ENCODE peak calls at places on chromosomes 2 and 18, in six cellular contexts. V is stomach, B is sigmoid colon, J is transverse colon, T is spleen, L is SK-N-SH. Q is an unnamed sample.

GRCh38 chr18:76421291-76422078 is 73.6 kb downstream of the ZNF516 start:
- DNase-seq in B (no peak), J (no peak), V (peak; percentile 42), T (no peak), L (no peak), Q (no peak)

GRCh38 chr2:228624708-228625107 is 443.2 kb upstream of the SPHKAP start:
- DNase-seq in B (no peak), J (no peak), T (no peak), V (no peak), L (no peak), Q (no peak)

GRCh38 chr2:240319855-240320560 is 115.5 kb upstream of the GPC1 start:
- DNase-seq in T (no peak), L (peak; percentile 15), J (no peak), V (no peak), B (no peak), Q (no peak)

GRCh38 chr2:165428996-165429395 is 40.5 kb upstream of the CSRNP3 start:
- DNase-seq in J (no peak), T (no peak), B (no peak), L (no peak), V (no peak), Q (no peak)

GRCh38 chr2:159002465-159003130 is 34.2 kb downstream of the TANC1 start:
- DNase-seq in B (no peak), T (no peak), L (no peak), J (no peak), V (no peak), Q (no peak)

GRCh38 chr2:235850771-235851551 is 317.2 kb downstream of the GBX2 start:
- DNase-seq in V (no peak), J (no peak), T (peak; percentile 65), B (no peak), L (no peak), Q (no peak)

GRCh38 chr2:238459081-238459629 is 32.4 kb downstream of the ASB1 start:
- DNase-seq in V (peak; percentile 67), L (no peak), J (no peak), T (no peak), B (peak; percentile 90), Q (no peak)

GRCh38 chr18:57210101-57210661 is 63.3 kb downstream of the BOD1L2 start:
- DNase-seq in V (peak; percentile 44), L (no peak), B (no peak), T (no peak), J (peak; percentile 68), Q (peak; percentile 89)

GRCh38 chr2:22281033-22281432 is 1103.9 kb upstream of the KLHL29 start:
- DNase-seq in B (no peak), T (no peak), J (no peak), L (peak; percentile 31), V (no peak), Q (no peak)

GRCh38 chr2:217033191-217033590 is 173.3 kb upstream of the TNP1 start:
- DNase-seq in T (no peak), V (no peak), L (no peak), B (no peak), J (no peak), Q (no peak)
- TF ChIP-seq CTCF in T (no peak), V (no peak), L (no peak), B (no peak), J (no peak), Q (no peak)

DNA sequence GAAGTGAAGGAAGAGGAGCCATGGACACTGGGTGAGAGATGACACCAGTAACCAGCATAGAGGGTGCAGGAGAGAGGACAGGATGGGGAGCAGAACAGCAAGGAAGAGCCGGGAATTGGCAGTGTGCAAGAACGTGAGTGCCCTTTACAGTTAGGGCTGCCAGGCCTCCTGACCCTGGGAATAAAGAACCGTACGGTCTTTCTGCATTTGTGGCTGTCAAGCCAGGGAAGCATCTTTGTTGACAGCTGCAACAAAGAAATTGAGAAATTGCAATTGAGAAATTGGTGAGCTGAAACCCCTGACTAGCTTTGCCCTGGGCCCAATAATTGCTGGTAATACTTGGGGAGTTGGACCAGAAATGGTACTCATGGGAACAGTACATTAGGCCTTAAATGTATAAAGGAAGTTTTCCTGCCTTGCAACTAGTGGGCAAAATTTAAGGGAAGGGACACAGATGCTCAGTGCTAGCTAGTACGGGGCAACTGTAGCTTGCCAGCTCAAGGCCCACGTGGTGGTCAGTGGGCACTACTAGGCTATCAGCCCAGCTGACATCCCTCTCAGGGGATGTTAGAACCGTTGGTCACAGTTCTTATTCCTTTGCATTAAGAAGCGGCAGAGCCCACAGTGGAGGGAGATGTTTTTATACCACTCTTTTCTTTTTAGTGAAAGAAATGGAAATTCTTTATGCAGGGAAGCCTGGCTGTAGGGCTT is 56.6 kb downstream of the KCTD18 start:
- DNase-seq in L (no peak), J (no peak), B (no peak), T (no peak), V (no peak), Q (no peak)
- TF ChIP-seq POLR2AphosphoS5 in L (no peak), J (no peak), B (no peak), T (no peak), V (no peak), Q (no peak)

GRCh38 chr2:231621051-231621879 is 28.6 kb downstream of the TEX44 start:
- DNase-seq in T (peak; percentile 76), L (no peak), V (no peak), J (peak; percentile 30), B (peak; percentile 83), Q (no peak)
- H3K27ac ChIP-seq in T (peak overlapping the region; percentile 46), L (no peak overlapping the region), V (peak overlapping the region; percentile 36), J (peak overlapping the region; percentile 69), B (peak overlapping the region; percentile 35), Q (peak overlapping the region; percentile 78)

DNA sequence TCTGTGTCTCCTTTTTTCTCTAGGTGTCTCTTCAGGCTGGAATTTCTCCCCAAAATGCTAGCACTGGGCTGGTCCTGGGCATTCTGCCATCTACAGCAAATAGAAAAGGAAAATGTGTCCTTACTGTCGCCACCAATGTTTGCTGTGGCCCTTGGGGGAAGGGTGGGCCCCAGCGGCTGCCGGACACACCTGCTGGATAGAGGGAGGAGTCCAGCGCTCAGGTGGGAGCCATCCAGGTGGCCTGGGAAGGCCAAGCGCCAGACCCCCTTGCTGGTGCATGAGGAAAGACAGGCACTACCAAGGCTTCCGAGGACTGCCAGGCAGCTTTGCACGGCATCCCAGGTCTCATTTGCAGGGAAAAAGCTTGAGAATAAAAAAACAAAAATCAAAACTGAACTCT is 147.7 kb upstream of the GATA6 start:
- DNase-seq in L (no peak), T (no peak), V (peak; percentile 79), B (no peak), J (peak; percentile 61), Q (no peak)
- TF ChIP-seq CTCF in L (no peak), T (no peak), V (no peak), B (no peak), J (no peak), Q (no peak)

GRCh38 chr18:35334183-35334582 is 10.0 kb downstream of the ZNF24 start:
- DNase-seq in V (no peak), T (no peak), B (no peak), J (no peak), L (no peak), Q (no peak)

GRCh38 chr18:35328868-35329267 is 15.4 kb downstream of the ZNF24 start:
- DNase-seq in T (no peak), L (no peak), B (no peak), V (no peak), J (no peak), Q (no peak)

GRCh38 chr18:35334821-35335220 is 9.4 kb downstream of the ZNF24 start:
- DNase-seq in V (no peak), J (no peak), B (no peak), T (no peak), L (no peak), Q (no peak)

GRCh38 chr18:35335861-35336260 is 8.4 kb downstream of the ZNF24 start:
- DNase-seq in L (no peak), J (no peak), V (no peak), B (no peak), T (no peak), Q (no peak)

DNA sequence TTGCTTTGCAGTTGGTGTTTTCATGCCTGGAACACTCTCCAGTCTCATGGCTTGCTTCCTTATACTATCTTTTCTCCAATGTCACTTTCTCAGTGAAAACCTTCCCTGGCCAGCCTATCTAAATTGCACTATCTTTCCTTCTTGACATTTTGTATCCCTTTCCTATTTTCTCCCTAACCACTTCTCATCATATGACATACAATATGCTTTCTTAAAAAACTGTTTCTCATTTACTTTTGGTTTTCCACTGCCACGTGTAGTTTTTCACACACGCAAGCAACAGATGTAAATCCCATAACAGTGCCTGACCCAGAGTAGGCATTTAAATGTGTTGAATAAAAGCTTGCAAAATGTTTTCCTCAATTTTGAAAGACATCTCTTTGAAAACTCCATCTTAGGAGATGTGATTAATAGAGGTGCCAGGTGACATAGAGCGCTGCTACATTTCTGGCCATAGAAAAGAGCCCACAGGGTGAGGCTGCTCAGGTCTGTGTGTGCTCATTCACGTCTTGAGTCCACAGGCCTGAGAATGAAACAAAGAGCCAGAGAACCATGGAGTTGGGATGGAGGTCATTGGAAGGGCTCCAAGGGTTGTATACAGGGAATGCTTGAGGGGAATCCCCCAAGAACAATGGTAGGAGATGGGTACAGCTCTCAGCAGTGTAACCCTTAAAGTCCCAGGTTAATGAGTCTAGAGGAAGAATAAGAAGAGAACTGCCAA is 12.7 kb downstream of the ZNF24 start:
- DNase-seq in T (no peak), L (no peak), B (no peak), J (no peak), V (no peak), Q (no peak)
- TF ChIP-seq POLR2AphosphoS5 in T (no peak), L (no peak), B (no peak), J (no peak), V (no peak), Q (no peak)

GRCh38 chr2:20419007-20419576 is 27.8 kb upstream of the RHOB start:
- DNase-seq in L (no peak), B (peak; percentile 84), V (peak; percentile 51), J (peak; percentile 57), T (no peak), Q (no peak)
- H3K27ac ChIP-seq in L (no peak overlapping the region), B (peak overlapping the region; percentile 70), V (peak overlapping the region; percentile 65), J (peak overlapping the region; percentile 84), T (peak overlapping the region; percentile 48), Q (peak overlapping the region; percentile 85)

Q was measured in esophagus muscularis mucosa.